ENCODE peak calls at places on chromosomes 4 and X, in eight cellular contexts. H is IMR-90, M is sigmoid colon, N is HCT116, T is PC-9, W is uterus, Z is tibial nerve, S is heart left ventricle. E is an unnamed sample.

GRCh38 chr4:169314906-169315305 is 44.1 kb upstream of the SH3RF1 start:
- DNase-seq in N (peak; percentile 37), M (peak; percentile 72), W (peak; percentile 21), S (peak; percentile 77), T (no peak), Z (peak; percentile 25), H (peak; percentile 70), E (peak; percentile 50)

GRCh38 chr4:170623899-170624298 is 534.1 kb upstream of the AADAT start:
- DNase-seq in W (no peak), M (no peak), S (no peak), Z (no peak), H (no peak), T (no peak), N (no peak), E (no peak)

GRCh38 chr4:113504422-113504821 is 257.1 kb downstream of the CAMK2D start:
- DNase-seq in T (no peak), H (no peak), N (no peak), W (no peak), M (no peak), S (no peak), Z (no peak), E (no peak)

GRCh38 chr4:137420901-137421384 is 111.4 kb downstream of the PCDH18 start:
- DNase-seq in T (no peak), S (no peak), W (no peak), N (no peak), Z (no peak), M (no peak), H (no peak), E (no peak)

GRCh38 chr4:24765331-24765990 is 29.9 kb upstream of the SOD3 start:
- DNase-seq in Z (no peak), S (no peak), T (no peak), H (peak; percentile 76), N (no peak), M (no peak), W (no peak), E (no peak)

GRCh38 chrX:153638436-153639176 is 8.4 kb upstream of the DUSP9 start:
- DNase-seq in Z (no peak), M (no peak), H (no peak), S (no peak), T (no peak), N (no peak), W (peak; percentile 8), E (no peak)

GRCh38 chrX:152822383-152823086 is 8.0 kb downstream of the CETN2 start:
- DNase-seq in W (no peak), M (no peak), Z (no peak), N (no peak), S (no peak), T (no peak), H (peak; percentile 48), E (no peak)

GRCh38 chr4:172601195-172601594 is 567.4 kb upstream of the GALNT7 start:
- DNase-seq in T (peak; percentile 56), N (no peak), S (no peak), Z (no peak), W (no peak), H (no peak), M (no peak), E (no peak)

GRCh38 chrX:40391662-40392061 is 189.1 kb upstream of the ATP6AP2 start:
- DNase-seq in M (no peak), T (no peak), Z (no peak), H (no peak), W (no peak), N (no peak), S (no peak), E (no peak)

GRCh38 chr4:1207157-1207470 is 34.7 kb upstream of the SPON2 start:
- DNase-seq in H (no peak), T (no peak), S (peak; percentile 26), W (no peak), M (peak; percentile 66), Z (peak; percentile 10), N (no peak), E (no peak)

GRCh38 chrX:53250556-53250955 is 25.5 kb upstream of the KDM5C start:
- DNase-seq in N (no peak), Z (no peak), S (no peak), M (no peak), T (no peak), W (no peak), H (no peak), E (no peak)

GRCh38 chrX:53356186-53356585 is 66.3 kb downstream of the SMC1A start:
- DNase-seq in Z (no peak), M (no peak), S (no peak), W (no peak), H (no peak), T (no peak), N (no peak), E (peak; percentile 63)

GRCh38 chr4:24802648-24803047 is 7.3 kb downstream of the SOD3 start:
- DNase-seq in H (no peak), T (no peak), N (no peak), Z (no peak), W (no peak), S (no peak), M (no peak), E (no peak)

GRCh38 chrX:103782640-103783039 is 6.0 kb downstream of the PLP1 start:
- DNase-seq in T (no peak), Z (no peak), M (no peak), W (no peak), H (no peak), N (no peak), S (no peak), E (no peak)

GRCh38 chr4:8195841-8196460 is 3.1 kb upstream of the SH3TC1 start:
- DNase-seq in T (peak; percentile 63), S (no peak), N (no peak), Z (no peak), W (no peak), M (no peak), H (no peak), E (no peak)

GRCh38 chrX:45633419-45633818 is 432.7 kb upstream of the DIPK2B start:
- DNase-seq in H (no peak), T (no peak), Z (no peak), S (no peak), N (no peak), W (no peak), M (no peak), E (no peak)

GRCh38 chr4:166670341-166670740 is 564.0 kb downstream of the SPOCK3 start:
- DNase-seq in H (no peak), T (no peak), S (no peak), M (no peak), N (no peak), Z (no peak), W (no peak), E (no peak)

GRCh38 chrX:109384569-109385174 is 97.2 kb downstream of the GUCY2F start:
- DNase-seq in S (no peak), Z (no peak), N (no peak), H (peak; percentile 10), T (no peak), W (no peak), M (no peak), E (no peak)

GRCh38 chr4:8912506-8912905 is 40.9 kb upstream of the HMX1 start:
- DNase-seq in W (no peak), T (no peak), M (no peak), N (no peak), Z (no peak), S (no peak), H (no peak), E (peak; percentile 4)

GRCh38 chr4:142778908-142779307 is 67.2 kb downstream of the INPP4B start:
- DNase-seq in Z (no peak), T (no peak), N (no peak), H (peak; percentile 28), S (no peak), W (no peak), M (no peak), E (no peak)

GRCh38 chrX:19991350-19991718 is 473 bp upstream of the BCLAF3 start:
- DNase-seq in H (no peak), T (no peak), W (no peak), S (no peak), M (no peak), Z (no peak), N (no peak), E (no peak)

GRCh38 chr4:102326951-102327350 is 18.3 kb downstream of the SLC39A8 start:
- DNase-seq in S (no peak), W (no peak), Z (no peak), T (no peak), H (no peak), M (no peak), N (no peak), E (no peak)

GRCh38 chrX:129637217-129638109 is 17.3 kb downstream of the APLN start:
- DNase-seq in W (peak; percentile 69), T (peak; percentile 41), Z (peak; percentile 60), S (peak; percentile 61), M (peak; percentile 86), H (peak; percentile 53), N (peak; percentile 36), E (peak; percentile 80)

GRCh38 chr4:90027565-90027964 is 99.6 kb upstream of the CCSER1 start:
- DNase-seq in H (no peak), S (no peak), W (no peak), N (no peak), T (no peak), M (no peak), Z (no peak), E (no peak)

GRCh38 chrX:154370300-154370881 is 4.0 kb downstream of the FLNA start:
- DNase-seq in H (no peak), M (no peak), W (no peak), N (no peak), S (peak; percentile 63), Z (no peak), T (no peak), E (no peak)

GRCh38 chr4:17854076-17854475 is 43.3 kb downstream of the NCAPG start:
- DNase-seq in M (no peak), N (no peak), Z (no peak), T (no peak), S (no peak), W (no peak), H (no peak), E (no peak)

GRCh38 chr4:72418458-72418857 is 150.6 kb downstream of the ADAMTS3 start:
- DNase-seq in N (no peak), W (peak; percentile 26), S (peak; percentile 51), H (peak; percentile 60), T (no peak), Z (no peak), M (no peak), E (peak; percentile 60)

GRCh38 chr4:47705326-47705981 is 132.4 kb downstream of the CORIN start:
- DNase-seq in S (no peak), T (no peak), W (no peak), H (peak; percentile 55), N (no peak), M (no peak), Z (no peak), E (no peak)
- H3K27ac ChIP-seq in S (peak overlapping the region; percentile 60), T (no peak overlapping the region), W (no peak overlapping the region), H (no peak overlapping the region), N (no peak overlapping the region), M (no peak overlapping the region), Z (no peak overlapping the region), E (no peak overlapping the region)

GRCh38 chrX:77446840-77447239 is 349 bp upstream of the FGF16 start:
- DNase-seq in H (no peak), M (no peak), T (no peak), S (no peak), N (no peak), W (no peak), Z (no peak), E (no peak)
- H3K36me3 ChIP-seq in H (no peaks in the 10 kb centered on the region), M (no peaks in the 10 kb centered on the region), T (no peaks in the 10 kb centered on the region), S (no peaks in the 10 kb centered on the region), N (no peaks in the 10 kb centered on the region), W (no peaks in the 10 kb centered on the region), Z (no peaks in the 10 kb centered on the region), E (no peaks in the 10 kb centered on the region)

GRCh38 chr4:94419549-94419948 is 32.2 kb upstream of the PDLIM5 start:
- DNase-seq in W (no peak), S (no peak), M (no peak), H (no peak), T (no peak), N (no peak), Z (no peak), E (no peak)
- H3K9me3 ChIP-seq in W (no peaks in the 10 kb centered on the region), S (peaks cover 24% of the 10 kb centered on the region), M (no peaks in the 10 kb centered on the region), H (peaks cover 3% of the 10 kb centered on the region), T (no peaks in the 10 kb centered on the region), N (no peaks in the 10 kb centered on the region), Z (no peaks in the 10 kb centered on the region), E (no peaks in the 10 kb centered on the region)

GRCh38 chr4:41360214-41360910 is 103.6 kb downstream of the UCHL1 start:
- DNase-seq in M (peak; percentile 81), N (no peak), T (peak; percentile 56), Z (peak; percentile 29), S (peak; percentile 91), W (no peak), H (peak; percentile 20), E (peak; percentile 45)
- H3K27ac ChIP-seq in M (peak overlapping the region; percentile 82), N (peak overlapping the region; percentile 41), T (peak overlapping the region; percentile 71), Z (peak overlapping the region; percentile 46), S (peak overlapping the region; percentile 84), W (peak overlapping the region; percentile 31), H (peak overlapping the region; percentile 28), E (peak overlapping the region; percentile 30)